ENCODE peak calls at places on chromosome 9, in five cellular contexts. I, U, W, G and K are unnamed samples.

GRCh38 chr9:110950041-110950645 is 88.1 kb downstream of the LPAR1 start:
- DNase-seq in I (no peak), U (no peak), G (no peak), W (no peak), K (no peak)

GRCh38 chr9:129063061-129063460 is 17.9 kb upstream of the DOLPP1 start:
- DNase-seq in U (no peak), W (no peak), G (no peak), I (no peak), K (no peak)

GRCh38 chr9:135388530-135388929 is 91.1 kb upstream of the PPP1R26 start:
- DNase-seq in G (no peak), I (no peak), W (no peak), U (peak), K (no peak)

GRCh38 chr9:121884057-121884512 is 209.0 kb downstream of the TTLL11 start:
- DNase-seq in U (no peak), I (peak), G (no peak), W (no peak), K (no peak)

GRCh38 chr9:81132318-81132717 is 557.0 kb downstream of the TLE1 start:
- DNase-seq in W (no peak), I (no peak), G (no peak), U (no peak), K (no peak)

GRCh38 chr9:92631452-92632211 is 38.3 kb downstream of the IPPK start:
- DNase-seq in I (peak), U (no peak), G (no peak), W (peak), K (no peak)

GRCh38 chr9:115847245-115847644 is 306.3 kb upstream of the PAPPA start:
- DNase-seq in G (no peak), U (no peak), I (no peak), W (no peak), K (no peak)

GRCh38 chr9:14824481-14824880 is 85.7 kb downstream of the FREM1 start:
- DNase-seq in W (no peak), G (no peak), U (no peak), I (no peak), K (no peak)

GRCh38 chr9:136757751-136758140 is 297 bp downstream of the LCN8 start:
- DNase-seq in I (no peak), U (no peak), W (no peak), G (no peak), K (no peak)

GRCh38 chr9:97849980-97850379 is 3.0 kb upstream of the FOXE1 start:
- DNase-seq in I (no peak), G (no peak), U (no peak), W (no peak), K (no peak)

GRCh38 chr9:78543353-78543752 is 246.4 kb downstream of the PSAT1 start:
- DNase-seq in W (no peak), G (no peak), U (no peak), I (no peak), K (no peak)

GRCh38 chr9:124559871-124560270 is 52.7 kb upstream of the NR5A1 start:
- DNase-seq in I (no peak), G (no peak), W (no peak), U (no peak), K (no peak)

GRCh38 chr9:6566409-6567139 is 79.0 kb downstream of the GLDC start:
- DNase-seq in U (no peak), W (no peak), I (no peak), G (no peak), K (no peak)

GRCh38 chr9:70262384-70262783 is 3.6 kb downstream of the SMC5 start:
- DNase-seq in G (no peak), W (no peak), U (no peak), I (no peak), K (no peak)

GRCh38 chr9:99171225-99172128 is 50.3 kb downstream of the ALG2 start:
- DNase-seq in U (no peak), I (no peak), G (no peak), W (no peak), K (no peak)

GRCh38 chr9:113363336-113363735 is 13.4 kb downstream of the HDHD3 start:
- DNase-seq in U (no peak), W (no peak), G (no peak), I (no peak), K (no peak)

GRCh38 chr9:136565075-136565721 is 19.4 kb upstream of the NOTCH1 start:
- DNase-seq in W (no peak), I (peak), G (no peak), U (no peak), K (no peak)

GRCh38 chr9:134619983-134620612 is 21.5 kb upstream of the COL5A1 start:
- DNase-seq in W (peak), U (no peak), I (peak), G (no peak), K (no peak)

GRCh38 chr9:33676746-33677505 is 118.4 kb upstream of the PRSS3 start:
- DNase-seq in W (no peak), U (peak), G (no peak), I (peak), K (no peak)

GRCh38 chr9:108297025-108297424 is 558.8 kb downstream of the ACTL7B start:
- DNase-seq in I (no peak), G (no peak), U (no peak), W (no peak), K (peak)

GRCh38 chr9:114378883-114379282 is 8.9 kb downstream of the AKNA start:
- DNase-seq in G (no peak), U (no peak), W (no peak), I (no peak), K (no peak)

GRCh38 chr9:13485068-13485596 is 205.6 kb upstream of the MPDZ start:
- DNase-seq in G (no peak), W (no peak), U (no peak), I (no peak), K (no peak)

GRCh38 chr9:116959775-116960174 is 272.7 kb downstream of the TRIM32 start:
- DNase-seq in I (peak), U (no peak), G (no peak), W (no peak), K (no peak)

GRCh38 chr9:125439434-125440272 is 178.0 kb downstream of the GAPVD1 start:
- DNase-seq in G (no peak), U (no peak), I (peak), W (peak), K (no peak)

GRCh38 chr9:133117271-133118178 is 3.5 kb downstream of the RALGDS start:
- DNase-seq in W (no peak), I (peak), G (no peak), U (no peak), K (no peak)